ENCODE peak calls at places on chromosomes 6 and 20, in six cellular contexts. F is body of pancreas, M is endothelial cell of umbilical vein, V is SW480, T is posterior vena cava, Q is mesenchymal stem cell. B is an unnamed sample.

GRCh38 chr6:5307058-5307457 is 45.7 kb downstream of the FARS2 start:
- DNase-seq in F (no peak), M (no peak), T (no peak), V (no peak), Q (no peak), B (no peak)

GRCh38 chr6:33419580-33420492 is at the start of gene SYNGAP1:
- DNase-seq in M (no peak), T (peak; percentile 89), F (no peak), V (no peak), Q (peak; percentile 72), B (peak; percentile 57)

GRCh38 chr6:139027620-139028182 is 844 bp upstream of the ABRACL start:
- DNase-seq in F (peak; percentile 4), M (peak; percentile 52), V (peak; percentile 72), Q (peak; percentile 82), T (no peak), B (peak; percentile 51)

GRCh38 chr6:76885861-76886301 is 577.4 kb downstream of the HTR1B start:
- DNase-seq in F (no peak), V (no peak), Q (peak; percentile 13), T (no peak), M (no peak), B (no peak)

GRCh38 chr6:39754493-39755115 is 29.4 kb upstream of the KIF6 start:
- DNase-seq in M (no peak), F (no peak), Q (no peak), V (no peak), T (no peak), B (no peak)

GRCh38 chr6:118469468-118469867 is 78.6 kb upstream of the PLN start:
- DNase-seq in F (no peak), M (no peak), T (no peak), Q (peak; percentile 15), V (no peak), B (no peak)

GRCh38 chr20:8212286-8212685 is 80.2 kb downstream of the PLCB1 start:
- DNase-seq in V (no peak), T (no peak), Q (peak; percentile 41), M (peak; percentile 11), F (no peak), B (no peak)

GRCh38 chr6:144119376-144119775 is 24.0 kb upstream of the SF3B5 start:
- DNase-seq in Q (no peak), M (no peak), T (no peak), F (no peak), V (no peak), B (no peak)

GRCh38 chr6:4350571-4351505 is 215.5 kb upstream of the ECI2 start:
- DNase-seq in F (no peak), Q (peak; percentile 49), T (no peak), V (no peak), M (peak; percentile 94), B (no peak)

B was measured in mucosa of descending colon.